ENCODE peak calls at places on chromosome 12, in eight cellular contexts. D is activated T-cell treated with anti-CD3 and anti-CD28 coated beads, Interleukin-2, amount 50 U/mL, for 72 hours; X is HS-27A; B is AG04450; O is T47D; W is Kasumi-1; E is H4; C is stomach. G is an unnamed sample.

GRCh38 chr12:128131955-128132354 is 135.0 kb upstream of the TMEM132C start:
- DNase-seq in D (no peak), X (no peak), B (no peak), O (no peak), W (no peak), E (no peak), C (no peak), G (no peak)

GRCh38 chr12:109467978-109468676 is 9.0 kb downstream of the KCTD10 start:
- DNase-seq in D (no peak), X (no peak), B (no peak), O (no peak), W (no peak), E (no peak), C (no peak), G (no peak)

GRCh38 chr12:6791931-6792520 is 2.7 kb downstream of the CD4 start:
- DNase-seq in D (no peak), X (no peak), B (no peak), O (no peak), W (peak; percentile 25), E (no peak), C (no peak), G (no peak)

GRCh38 chr12:65612440-65612839 is 211.8 kb upstream of the HMGA2 start:
- DNase-seq in D (no peak), X (no peak), B (no peak), O (no peak), W (no peak), E (no peak), C (no peak), G (no peak)

GRCh38 chr12:111268738-111269572 is 99.9 kb downstream of the PHETA1 start:
- DNase-seq in D (peak; percentile 27), X (no peak), B (no peak), O (no peak), W (no peak), E (no peak), C (no peak), G (no peak)

GRCh38 chr12:54021006-54021405 is 7.2 kb upstream of the HOXC6 start:
- DNase-seq in D (no peak), X (no peak), B (no peak), O (no peak), W (no peak), E (no peak), C (no peak), G (no peak)

GRCh38 chr12:11824736-11825135 is 175.3 kb downstream of the ETV6 start:
- DNase-seq in D (no peak), X (no peak), B (no peak), O (no peak), W (no peak), E (no peak), C (no peak), G (no peak)

GRCh38 chr12:130566446-130567155 is 149.5 kb downstream of the RIMBP2 start:
- DNase-seq in D (no peak), X (no peak), B (no peak), O (no peak), W (no peak), E (no peak), C (no peak), G (no peak)

GRCh38 chr12:108121353-108121752 is 7.7 kb upstream of the WSCD2 start:
- DNase-seq in D (no peak), X (no peak), B (no peak), O (no peak), W (no peak), E (no peak), C (no peak), G (no peak)

G was measured in NCI-H2227 treated with DMSO at 0.1 percent for 48 hours.